ENCODE peak calls at places on chromosomes 7 and 10, in four cellular contexts. A, L, K and W are unnamed samples.

GRCh38 chr7:69994907-69995542 is 396.8 kb downstream of the AUTS2 start:
- DNase-seq in A (no peak), L (no peak), K (no peak), W (no peak)

GRCh38 chr7:78175330-78175729 is 376.8 kb downstream of the PHTF2 start:
- DNase-seq in A (no peak), L (no peak), K (no peak), W (no peak)

GRCh38 chr7:108716783-108717182 is 147.1 kb downstream of the DNAJB9 start:
- DNase-seq in A (no peak), L (no peak), K (no peak), W (no peak)

GRCh38 chr10:63614371-63614891 is 93.2 kb downstream of the REEP3 start:
- DNase-seq in A (no peak), L (no peak), K (no peak), W (no peak)

GRCh38 chr7:111568870-111569462 is 6.7 kb upstream of the IMMP2L start:
- DNase-seq in A (no peak), L (no peak), K (no peak), W (no peak)

GRCh38 chr7:69880848-69881247 is 282.6 kb downstream of the AUTS2 start:
- DNase-seq in A (no peak), L (no peak), K (no peak), W (no peak)

GRCh38 chr7:37089972-37090371 is 358.7 kb downstream of the ELMO1 start:
- DNase-seq in A (no peak), L (no peak), K (peak), W (no peak)

GRCh38 chr10:93997546-93997945 is 3.8 kb downstream of the PLCE1 start:
- DNase-seq in A (no peak), L (no peak), K (no peak), W (no peak)

GRCh38 chr7:122544463-122544862 is 154.5 kb downstream of the RNF133 start:
- DNase-seq in A (no peak), L (peak), K (no peak), W (no peak)

GRCh38 chr7:16200591-16200990 is 220.7 kb downstream of the CRPPA start:
- DNase-seq in A (no peak), L (no peak), K (no peak), W (no peak)

GRCh38 chr10:73478636-73479035 is 17.2 kb downstream of the PPP3CB start:
- DNase-seq in A (no peak), L (no peak), K (no peak), W (no peak)

DNA sequence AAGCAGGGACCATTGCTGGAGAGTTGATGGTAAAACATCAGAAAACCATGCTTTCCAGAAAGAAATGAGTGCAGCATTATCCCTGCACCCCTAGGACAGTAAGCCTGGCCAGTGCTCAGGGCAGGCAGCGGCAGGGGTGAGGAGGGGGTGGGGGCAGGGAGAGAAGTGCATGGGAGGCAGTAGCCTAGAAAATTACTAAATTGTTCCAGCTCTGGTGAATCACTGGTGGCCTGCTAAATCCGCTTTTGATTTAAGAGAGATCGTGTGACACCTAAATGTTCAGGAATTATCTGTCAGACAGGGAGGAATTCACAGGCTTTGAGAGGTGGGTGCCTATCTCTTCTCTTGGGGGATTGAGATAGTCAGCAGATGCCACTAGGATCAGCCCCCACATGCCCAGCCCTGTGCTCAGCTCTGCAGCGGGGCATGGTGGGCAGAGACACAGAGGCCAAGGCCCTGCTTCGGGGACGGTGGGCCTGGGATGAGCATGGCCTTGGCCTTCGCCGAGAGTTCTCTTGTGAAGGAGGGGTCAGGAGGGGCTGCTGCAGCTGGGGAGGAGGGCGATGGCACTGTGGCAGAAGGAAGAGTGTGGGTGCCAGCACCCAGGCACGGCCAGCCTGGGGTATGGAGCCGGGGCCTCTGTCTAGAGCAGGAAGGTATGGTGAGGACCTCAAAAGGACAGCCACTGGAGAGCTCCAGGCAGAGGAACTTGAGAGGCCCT is 5.0 kb upstream of the AQP1 start:
- DNase-seq in A (no peak), L (no peak), K (no peak), W (no peak)
- TF ChIP-seq FOXM1 in A (no peak), L (no peak), K (no peak), W (no peak)

DNA sequence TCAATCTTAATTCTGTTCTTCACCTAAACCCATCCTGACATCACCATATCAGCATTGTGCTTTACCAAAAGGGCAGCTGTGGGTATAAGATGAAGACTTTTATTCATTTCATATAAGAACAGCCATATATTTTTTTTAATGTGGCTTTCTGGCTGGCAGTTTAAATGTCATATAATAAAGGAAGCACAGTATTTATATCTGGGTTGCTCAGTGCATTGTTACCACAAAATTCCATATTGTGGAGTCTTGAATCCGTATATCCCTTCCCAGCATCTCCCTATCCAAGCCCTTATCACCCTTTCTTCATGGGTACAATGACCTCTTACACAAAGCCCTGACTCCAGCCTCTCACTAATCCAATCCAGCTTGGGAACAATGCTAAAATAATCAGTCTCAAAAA is 125.8 kb downstream of the RAPGEF5 start:
- DNase-seq in A (no peak), L (no peak), K (no peak), W (no peak)
- TF ChIP-seq SP1 in A (no peak), L (no peak), K (no peak), W (no peak)

GRCh38 chr7:90836937-90837336 is 240.8 kb downstream of the CDK14 start:
- DNase-seq in A (no peak), L (no peak), K (no peak), W (no peak)
- TF ChIP-seq FOXM1 in A (no peak), L (no peak), K (no peak), W (no peak)

GRCh38 chr7:140541513-140542192 is 62.3 kb upstream of the MKRN1 start:
- DNase-seq in A (no peak), L (no peak), K (peak), W (peak)
- TF ChIP-seq SP1 in A (no peak), L (no peak), K (no peak), W (no peak)